ENCODE peak calls at places on chromosome 12, in seven cellular contexts. W is BE2C; N is NCI-H345; Z is GM10248; A is KG1; P is naive thymus-derived CD8-positive, alpha-beta T cell; K is RPMI7951. F is an unnamed sample.

GRCh38 chr12:89453579-89453978 is 71.0 kb downstream of the GALNT4 start:
- DNase-seq in W (no peak), N (no peak), Z (no peak), A (no peak), P (no peak), K (peak), F (no peak)

GRCh38 chr12:32755051-32755653 is 545 bp downstream of the YARS2 start:
- DNase-seq in W (peak), N (peak), Z (peak), A (peak), P (peak), K (peak), F (peak)

GRCh38 chr12:122097641-122098364 is 19.2 kb downstream of the MLXIP start:
- DNase-seq in W (peak), N (peak), Z (no peak), A (no peak), P (no peak), K (no peak), F (peak)

GRCh38 chr12:112282920-112283319 is 99.3 kb downstream of the HECTD4 start:
- DNase-seq in W (no peak), N (no peak), Z (no peak), A (no peak), P (no peak), K (no peak), F (no peak)

GRCh38 chr12:117261267-117261666 is 71.0 kb upstream of the FBXO21 start:
- DNase-seq in W (no peak), N (no peak), Z (no peak), A (no peak), P (no peak), K (peak), F (no peak)

GRCh38 chr12:4526923-4527546 is 11.7 kb upstream of the RAD51AP1 start:
- DNase-seq in W (no peak), N (peak), Z (no peak), A (no peak), P (no peak), K (peak), F (no peak)

GRCh38 chr12:63867026-63867425 is 22.5 kb downstream of the SRGAP1 start:
- DNase-seq in W (no peak), N (no peak), Z (no peak), A (no peak), P (no peak), K (no peak), F (no peak)

GRCh38 chr12:85865905-85866304 is 8.2 kb upstream of the NTS start:
- DNase-seq in W (no peak), N (no peak), Z (no peak), A (no peak), P (no peak), K (peak), F (no peak)

GRCh38 chr12:80596509-80596908 is 110.9 kb upstream of the MYF6 start:
- DNase-seq in W (no peak), N (no peak), Z (no peak), A (no peak), P (no peak), K (no peak), F (no peak)

GRCh38 chr12:10562306-10562933 is 51.0 kb downstream of the MAGOHB start:
- DNase-seq in W (no peak), N (peak), Z (no peak), A (no peak), P (no peak), K (peak), F (peak)

GRCh38 chr12:102978316-102978715 is 20.8 kb downstream of the ASCL1 start:
- DNase-seq in W (no peak), N (no peak), Z (no peak), A (no peak), P (no peak), K (no peak), F (no peak)

GRCh38 chr12:11861155-11861863 is 209.4 kb upstream of the BCL2L14 start:
- DNase-seq in W (no peak), N (no peak), Z (no peak), A (no peak), P (no peak), K (no peak), F (no peak)

GRCh38 chr12:15996254-15996653 is 85.1 kb downstream of the DERA start:
- DNase-seq in W (peak), N (peak), Z (no peak), A (no peak), P (no peak), K (no peak), F (peak)

GRCh38 chr12:102322254-102322653 is 124.6 kb upstream of the PMCH start:
- DNase-seq in W (no peak), N (no peak), Z (no peak), A (no peak), P (no peak), K (no peak), F (no peak)

GRCh38 chr12:32505546-32505945 is 106.2 kb downstream of the FGD4 start:
- DNase-seq in W (no peak), N (no peak), Z (no peak), A (no peak), P (no peak), K (no peak), F (no peak)

GRCh38 chr12:46659844-46660243 is 166.0 kb downstream of the SLC38A4 start:
- DNase-seq in W (no peak), N (no peak), Z (no peak), A (peak), P (no peak), K (no peak), F (no peak)

GRCh38 chr12:12915654-12916053 is 24.3 kb downstream of the GPRC5A start:
- DNase-seq in W (no peak), N (no peak), Z (no peak), A (no peak), P (no peak), K (no peak), F (no peak)

GRCh38 chr12:104181313-104181712 is 34.3 kb upstream of the TXNRD1 start:
- DNase-seq in W (no peak), N (no peak), Z (no peak), A (no peak), P (no peak), K (peak), F (no peak)

GRCh38 chr12:107441906-107442305 is 243.7 kb upstream of the PWP1 start:
- DNase-seq in W (no peak), N (no peak), Z (no peak), A (no peak), P (no peak), K (peak), F (no peak)

GRCh38 chr12:45231515-45232145 is 15.7 kb downstream of the ANO6 start:
- DNase-seq in W (no peak), N (no peak), Z (no peak), A (no peak), P (no peak), K (peak), F (no peak)

GRCh38 chr12:60981473-60981872 is 1278.7 kb upstream of the USP15 start:
- DNase-seq in W (no peak), N (no peak), Z (no peak), A (no peak), P (no peak), K (no peak), F (no peak)

GRCh38 chr12:126193190-126193589 is 1128.0 kb downstream of the AACS start:
- DNase-seq in W (no peak), N (no peak), Z (no peak), A (no peak), P (no peak), K (no peak), F (no peak)

GRCh38 chr12:127781336-127781735 is 485.6 kb upstream of the TMEM132C start:
- DNase-seq in W (no peak), N (no peak), Z (no peak), A (no peak), P (no peak), K (no peak), F (no peak)

F was measured in NCI-H1105.